ENCODE peak calls at places on chromosomes 5 and 9, in nine cellular contexts. I is SK-N-SH, G is GM23248, J is Karpas-422, M is PC-3, B is GM23338, K is PC-9, C is HCT116, W is hepatocyte. D is an unnamed sample.

GRCh38 chr5:2353871-2354440 is 397.5 kb downstream of the IRX2 start:
- DNase-seq in I (no peak), G (no peak), J (no peak), M (no peak), B (no peak), K (no peak), C (no peak), W (no peak), D (no peak)

GRCh38 chr9:1051286-1052118 is 1.3 kb downstream of the DMRT2 start:
- DNase-seq in I (no peak), G (peak; percentile 50), J (no peak), M (no peak), B (peak; percentile 68), K (no peak), C (no peak), W (peak; percentile 24), D (peak; percentile 78)

GRCh38 chr5:1391691-1392090 is 46.8 kb upstream of the CLPTM1L start:
- DNase-seq in I (no peak), G (no peak), J (no peak), M (no peak), B (no peak), K (peak; percentile 48), C (no peak), W (no peak), D (no peak)

GRCh38 chr9:32398207-32398606 is 13.8 kb downstream of the ACO1 start:
- DNase-seq in I (no peak), G (peak; percentile 75), J (no peak), M (no peak), B (no peak), K (no peak), C (no peak), W (no peak), D (no peak)

GRCh38 chr5:143583385-143583784 is 179.9 kb upstream of the NR3C1 start:
- DNase-seq in I (no peak), G (no peak), J (no peak), M (peak; percentile 9), B (no peak), K (no peak), C (no peak), W (no peak), D (peak; percentile 35)

GRCh38 chr9:2991292-2991691 is 147.4 kb upstream of the PUM3 start:
- DNase-seq in I (no peak), G (peak; percentile 9), J (peak; percentile 50), M (peak; percentile 7), B (no peak), K (no peak), C (no peak), W (no peak), D (no peak)

GRCh38 chr5:147887026-147887627 is 8.6 kb downstream of the SCGB3A2 start:
- DNase-seq in I (peak; percentile 3), G (peak; percentile 52), J (peak; percentile 77), M (peak; percentile 80), B (peak; percentile 63), K (peak; percentile 40), C (peak; percentile 12), W (peak; percentile 55), D (peak; percentile 20)

GRCh38 chr9:132546148-132547051 is 36.0 kb upstream of the BARHL1 start:
- DNase-seq in I (peak; percentile 96), G (peak; percentile 31), J (peak; percentile 78), M (no peak), B (peak; percentile 82), K (no peak), C (no peak), W (peak; percentile 64), D (peak; percentile 46)

GRCh38 chr5:87410941-87411340 is 1.8 kb downstream of the CCNH start:
- DNase-seq in I (no peak), G (peak; percentile 87), J (no peak), M (peak; percentile 46), B (no peak), K (peak; percentile 64), C (no peak), W (no peak), D (no peak)

DNA sequence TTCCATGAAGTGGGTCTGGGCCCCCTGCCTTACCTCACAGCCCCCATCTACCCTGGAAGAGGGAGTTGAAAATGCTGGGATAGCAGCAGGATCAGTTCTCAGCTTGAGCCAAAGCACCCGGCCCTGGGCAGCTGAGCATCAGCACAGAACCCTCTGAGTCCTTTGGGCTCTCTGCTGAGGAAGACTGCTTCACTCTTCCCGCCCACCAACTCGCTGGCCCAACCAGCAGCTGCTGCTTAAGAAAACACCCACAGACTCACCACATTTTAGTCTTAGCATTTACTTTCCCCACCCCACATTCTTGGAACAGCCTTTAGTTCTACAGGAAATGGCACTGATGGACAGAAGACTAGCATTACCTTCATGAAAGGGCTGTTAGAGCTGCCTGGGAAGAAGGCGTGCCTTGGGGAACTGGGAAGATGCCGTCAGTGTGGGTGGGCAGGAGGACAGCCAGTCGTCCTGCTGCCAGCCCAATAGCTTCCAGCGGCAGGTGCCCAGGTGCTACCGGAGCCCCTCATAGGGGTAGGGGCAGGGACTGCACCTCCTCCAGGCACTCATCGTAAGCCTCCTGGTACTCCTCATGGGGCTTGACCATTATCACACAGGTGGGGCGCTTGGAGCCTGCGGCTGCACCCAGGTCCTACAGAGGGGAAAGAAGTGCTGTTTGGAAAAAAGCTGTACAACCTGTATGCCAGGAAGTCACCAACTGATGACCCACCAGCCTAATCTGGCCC is 4.3 kb downstream of the NHP2 start:
- DNase-seq in I (no peak), G (peak; percentile 30), J (no peak), M (no peak), B (peak; percentile 59), K (no peak), C (no peak), W (no peak), D (no peak)
- H4K20me1 ChIP-seq in I (peaks cover 7% of the 10 kb centered on the region), G (no peaks in the 10 kb centered on the region), J (peaks cover 6% of the 10 kb centered on the region), M (no peaks in the 10 kb centered on the region), B (peaks cover 26% of the 10 kb centered on the region), K (peaks cover 5% of the 10 kb centered on the region), C (no peaks in the 10 kb centered on the region), W (no peaks in the 10 kb centered on the region), D (no peaks in the 10 kb centered on the region)

GRCh38 chr9:16281707-16282106 is 588.8 kb downstream of the BNC2 start:
- DNase-seq in I (no peak), G (no peak), J (no peak), M (peak; percentile 58), B (no peak), K (peak; percentile 80), C (no peak), W (no peak), D (no peak)

GRCh38 chr9:16282718-16283117 is 587.8 kb downstream of the BNC2 start:
- DNase-seq in I (no peak), G (no peak), J (no peak), M (no peak), B (no peak), K (no peak), C (no peak), W (no peak), D (no peak)

GRCh38 chr9:16278420-16278999 is 592.0 kb downstream of the BNC2 start:
- DNase-seq in I (peak; percentile 44), G (peak; percentile 14), J (no peak), M (no peak), B (no peak), K (no peak), C (no peak), W (no peak), D (no peak)

GRCh38 chr9:16286160-16286559 is 584.3 kb downstream of the BNC2 start:
- DNase-seq in I (no peak), G (no peak), J (no peak), M (no peak), B (no peak), K (no peak), C (no peak), W (no peak), D (no peak)

DNA sequence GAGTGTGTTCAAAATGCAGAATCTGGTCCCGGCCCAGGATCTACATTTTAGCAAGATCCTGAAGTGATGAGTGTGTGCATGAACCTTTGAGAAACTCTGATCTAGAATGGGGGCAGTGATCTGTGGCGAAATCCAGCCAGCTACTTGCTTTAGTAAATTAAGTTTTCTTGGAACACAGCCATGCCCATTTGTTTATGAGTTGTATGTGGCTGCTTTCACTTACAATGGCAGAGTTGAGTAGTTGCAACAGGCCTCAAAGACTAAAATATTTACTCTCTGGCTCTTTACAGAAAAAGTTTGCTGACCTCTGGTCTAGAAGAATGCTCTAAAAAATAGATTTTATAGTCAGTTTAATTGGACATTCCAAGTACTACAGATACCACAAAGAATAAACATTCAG is 588.3 kb downstream of the BNC2 start:
- DNase-seq in I (no peak), G (peak; percentile 35), J (no peak), M (peak; percentile 49), B (no peak), K (no peak), C (no peak), W (peak; percentile 33), D (no peak)
- H3K9me2 ChIP-seq in I (no peaks in the 10 kb centered on the region), G (no peaks in the 10 kb centered on the region), J (no peaks in the 10 kb centered on the region), M (no peaks in the 10 kb centered on the region), B (peaks cover 4% of the 10 kb centered on the region), K (no peaks in the 10 kb centered on the region), C (no peaks in the 10 kb centered on the region), W (no peaks in the 10 kb centered on the region), D (no peaks in the 10 kb centered on the region)

GRCh38 chr5:138370537-138370936 is 18.1 kb downstream of the KDM3B start:
- DNase-seq in I (no peak), G (peak; percentile 49), J (no peak), M (no peak), B (no peak), K (no peak), C (no peak), W (no peak), D (no peak)

GRCh38 chr5:138371454-138371853 is 19.0 kb downstream of the KDM3B start:
- DNase-seq in I (no peak), G (no peak), J (no peak), M (no peak), B (no peak), K (no peak), C (no peak), W (no peak), D (no peak)

GRCh38 chr5:138369706-138370105 is 17.2 kb downstream of the KDM3B start:
- DNase-seq in I (no peak), G (peak; percentile 19), J (peak; percentile 64), M (no peak), B (no peak), K (no peak), C (no peak), W (no peak), D (no peak)

GRCh38 chr5:138366556-138367382 is 14.3 kb downstream of the KDM3B start:
- DNase-seq in I (no peak), G (no peak), J (no peak), M (no peak), B (no peak), K (no peak), C (no peak), W (no peak), D (no peak)

DNA sequence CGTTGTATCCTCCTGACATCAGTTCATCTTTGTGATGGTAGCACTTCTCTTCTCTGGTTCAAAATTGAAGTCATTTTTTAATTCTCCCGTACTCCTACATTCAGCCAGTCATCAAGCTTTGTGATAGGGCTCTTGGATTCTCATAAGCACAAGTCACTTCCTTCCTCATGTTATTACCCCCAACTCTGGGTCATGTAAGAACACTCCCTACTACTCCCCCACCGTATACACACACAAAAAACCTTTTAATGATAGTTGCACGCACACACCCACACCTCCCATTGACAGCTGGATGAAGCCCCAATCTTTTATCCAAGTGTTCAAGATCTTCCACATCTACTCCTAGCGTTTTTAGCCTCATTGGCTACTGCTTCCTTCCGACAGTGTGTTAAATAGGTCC is 16.8 kb downstream of the KDM3B start:
- DNase-seq in I (no peak), G (no peak), J (no peak), M (no peak), B (no peak), K (no peak), C (no peak), W (no peak), D (no peak)
- H4K20me1 ChIP-seq in I (peaks cover 49% of the 10 kb centered on the region), G (peaks cover 5% of the 10 kb centered on the region), J (peaks cover 9% of the 10 kb centered on the region), M (no peaks in the 10 kb centered on the region), B (peaks cover 33% of the 10 kb centered on the region), K (peaks cover 48% of the 10 kb centered on the region), C (no peaks in the 10 kb centered on the region), W (peaks cover 68% of the 10 kb centered on the region), D (peaks cover 5% of the 10 kb centered on the region)

GRCh38 chr9:79089054-79089560 is 482.7 kb upstream of the TLE4 start:
- DNase-seq in I (no peak), G (no peak), J (no peak), M (no peak), B (no peak), K (no peak), C (no peak), W (no peak), D (no peak)
- H3K9me2 ChIP-seq in I (no peaks in the 10 kb centered on the region), G (no peaks in the 10 kb centered on the region), J (no peaks in the 10 kb centered on the region), M (no peaks in the 10 kb centered on the region), B (peaks cover 7% of the 10 kb centered on the region), K (no peaks in the 10 kb centered on the region), C (no peaks in the 10 kb centered on the region), W (no peaks in the 10 kb centered on the region), D (no peaks in the 10 kb centered on the region)

D was measured in OCI-LY7.